ENCODE peak calls at places on chromosomes 13 and 19, in four cellular contexts. I is GM12878, L is A549, W is K562. Q is an unnamed sample. For H3K4me1, the result is how much of the 10 kb centered on the place peaks cover.

GRCh38 chr19:45098521-45099464 is 5.8 kb downstream of the PPP1R37 start:
- DNase-seq in L (no peak), I (no peak), W (no peak), Q (peak)

GRCh38 chr19:57559008-57559403 is 657 bp downstream of the ZNF550 start:
- DNase-seq in W (peak), L (peak), I (no peak), Q (no peak)

GRCh38 chr13:71460179-71460578 is 406.8 kb downstream of the DACH1 start:
- DNase-seq in L (no peak), I (no peak), W (no peak), Q (no peak)

GRCh38 chr13:83498486-83499190 is 383.6 kb downstream of the SLITRK1 start:
- DNase-seq in W (no peak), I (no peak), L (peak), Q (peak)

GRCh38 chr13:68369739-68370138 is 1139.6 kb upstream of the PCDH9 start:
- DNase-seq in W (no peak), L (peak), I (no peak), Q (no peak)

GRCh38 chr19:48899781-48900476 is at the start of gene NUCB1:
- DNase-seq in I (peak), W (peak), L (peak), Q (peak)

GRCh38 chr19:29674374-29675119 is 9.3 kb downstream of the PLEKHF1 start:
- DNase-seq in W (no peak), L (no peak), I (no peak), Q (no peak)

GRCh38 chr13:42396501-42396900 is 124.5 kb downstream of the AKAP11 start:
- DNase-seq in W (no peak), L (no peak), I (no peak), Q (no peak)

GRCh38 chr13:82447452-82448030 is 1434.7 kb downstream of the SLITRK1 start:
- DNase-seq in W (no peak), I (no peak), L (no peak), Q (no peak)

GRCh38 chr19:42114412-42114811 is 17.8 kb downstream of the POU2F2 start:
- DNase-seq in W (no peak), I (peak), L (no peak), Q (no peak)

GRCh38 chr19:47350599-47350998 is 1.5 kb downstream of the DHX34 start:
- DNase-seq in L (no peak), I (no peak), W (no peak), Q (no peak)

GRCh38 chr19:8445488-8446001 is 770 bp downstream of the HNRNPM start:
- DNase-seq in L (no peak), I (no peak), W (peak), Q (no peak)

GRCh38 chr13:33642374-33643065 is 175.4 kb upstream of the RFC3 start:
- DNase-seq in L (peak), I (no peak), W (no peak), Q (peak)

GRCh38 chr13:42246541-42246940 is 25.4 kb upstream of the AKAP11 start:
- DNase-seq in W (peak), I (no peak), L (no peak), Q (no peak)

GRCh38 chr19:10852098-10852800 is 4.0 kb downstream of the C19orf38 start:
- DNase-seq in L (no peak), W (no peak), I (no peak), Q (peak)

GRCh38 chr13:63774133-63774532 is 2358.5 kb upstream of the PCDH20 start:
- DNase-seq in W (no peak), I (no peak), L (no peak), Q (no peak)

GRCh38 chr13:49655906-49656305 is 27.6 kb downstream of the ARL11 start:
- DNase-seq in W (no peak), I (no peak), L (no peak), Q (peak)

GRCh38 chr19:19342086-19343015 is 21.7 kb downstream of the MAU2 start:
- DNase-seq in W (peak), I (no peak), L (peak), Q (peak)

GRCh38 chr13:35926859-35927530 is 204.2 kb downstream of the DCLK1 start:
- DNase-seq in I (no peak), W (no peak), L (no peak), Q (peak)

GRCh38 chr13:44790289-44790688 is 199.0 kb downstream of the NUFIP1 start:
- DNase-seq in W (no peak), I (no peak), L (no peak), Q (no peak)

GRCh38 chr13:77741587-77741972 is 44.1 kb downstream of the SLAIN1 start:
- DNase-seq in W (no peak), L (no peak), I (no peak), Q (no peak)

GRCh38 chr13:57996717-57997116 is 365.2 kb downstream of the PCDH17 start:
- DNase-seq in L (no peak), I (no peak), W (no peak), Q (no peak)

GRCh38 chr19:52343548-52343947 is 7.5 kb downstream of the ZNF610 start:
- DNase-seq in L (no peak), I (no peak), W (peak), Q (peak)

GRCh38 chr13:50215389-50215788 is 200.1 kb downstream of the KCNRG start:
- DNase-seq in W (no peak), L (no peak), I (no peak), Q (no peak)

GRCh38 chr19:39275578-39275977 is 7.4 kb downstream of the IFNL2 start:
- DNase-seq in L (no peak), W (no peak), I (no peak), Q (no peak)

GRCh38 chr19:2391118-2391725 is 31.2 kb downstream of the TMPRSS9 start:
- DNase-seq in W (peak), L (peak), I (peak), Q (peak)

GRCh38 chr19:33796164-33797100 is at the start of gene KCTD15:
- DNase-seq in I (no peak), W (peak), L (no peak), Q (peak)

GRCh38 chr13:78129850-78130249 is 211.2 kb upstream of the EDNRB start:
- DNase-seq in L (no peak), I (no peak), W (no peak), Q (no peak)

GRCh38 chr13:101942038-101942437 is 459.8 kb downstream of the FGF14 start:
- DNase-seq in L (peak), W (no peak), I (no peak), Q (peak)
- TF ChIP-seq ELK1 in L (no peak), W (no peak), I (no peak), Q (no peak)

GRCh38 chr19:16375157-16375935 is 50.7 kb downstream of the KLF2 start:
- DNase-seq in I (no peak), L (no peak), W (no peak), Q (no peak)
- H3K4me1 ChIP-seq in I (under half), L (under half), W (under half), Q (under half)

DNA sequence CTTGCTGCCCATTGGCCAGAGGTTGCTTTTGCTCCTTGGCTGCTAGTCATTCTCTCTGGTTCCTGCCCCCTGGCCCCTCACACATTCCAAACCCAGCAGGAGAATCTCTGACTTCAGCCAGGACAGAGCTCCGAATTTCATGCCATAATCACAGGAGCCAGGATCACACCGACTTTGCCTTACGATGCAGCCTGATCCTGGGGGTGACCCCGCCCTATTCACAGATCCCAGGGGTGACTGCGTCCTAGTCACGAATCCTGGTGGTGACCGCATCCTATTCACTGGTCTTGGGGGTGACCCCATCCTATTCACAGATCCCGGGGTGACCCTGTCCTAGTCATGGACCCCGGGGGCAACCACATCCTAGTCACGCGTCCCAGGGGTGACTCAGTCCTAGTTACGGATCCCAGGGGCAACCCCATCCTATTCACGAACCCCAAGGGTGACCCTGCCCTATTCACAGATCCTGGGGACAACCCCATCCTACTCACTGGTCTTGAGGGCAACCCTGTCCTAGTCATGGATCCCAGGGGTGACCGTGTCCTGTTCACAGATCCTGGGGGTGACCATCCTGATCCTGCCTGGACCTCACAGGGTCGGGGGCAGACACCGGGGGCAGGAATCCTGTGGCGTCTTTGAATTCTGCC is 7.4 kb upstream of the TEX29 start:
- DNase-seq in I (no peak), W (no peak), L (no peak), Q (no peak)
- TF ChIP-seq ELK1 in I (no peak), W (no peak), L (no peak), Q (no peak)

GRCh38 chr13:108777421-108778420 is 148.3 kb downstream of the MYO16 start:
- DNase-seq in I (no peak), W (no peak), L (peak), Q (peak)
- H3K4me1 ChIP-seq in I (under half), W (under half), L (under half), Q (under half)

DNA sequence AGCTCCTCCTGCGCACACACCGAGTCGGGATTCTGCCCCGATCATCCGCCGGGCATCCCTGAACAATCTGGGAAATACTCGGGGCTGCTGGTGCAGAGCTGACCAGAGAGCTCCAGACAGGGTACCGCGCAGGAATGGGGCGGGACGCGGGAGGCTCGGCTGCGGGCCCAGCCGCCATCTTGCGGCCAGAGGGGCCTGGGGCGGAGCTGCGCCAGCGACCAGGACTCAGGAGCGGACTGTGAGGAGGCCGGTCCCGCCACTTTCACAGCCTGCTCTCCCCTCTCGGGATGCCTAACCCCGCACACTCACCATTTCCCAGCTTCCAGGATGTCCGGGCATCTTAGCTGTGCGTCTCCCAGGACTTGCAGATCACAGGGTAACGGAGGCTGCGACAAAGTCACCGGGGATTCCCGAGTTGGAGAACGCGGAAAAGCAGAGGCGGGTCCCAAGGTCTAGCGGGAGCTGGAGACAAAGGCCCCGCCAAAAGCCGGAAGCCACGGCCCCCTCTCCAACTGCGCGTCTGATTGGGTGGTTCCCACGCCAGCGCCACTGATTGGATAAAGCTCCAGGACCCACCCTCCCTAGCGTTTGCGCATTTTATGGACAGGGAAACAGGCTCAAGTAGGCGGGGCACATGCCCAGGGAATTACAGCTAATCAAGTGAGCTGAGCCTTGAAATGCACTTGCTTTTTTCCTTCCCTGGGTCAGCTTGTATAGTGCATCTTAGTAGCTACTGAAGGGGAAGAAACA is 15.8 kb upstream of the ZNF43 start:
- DNase-seq in I (no peak), W (peak), L (peak), Q (peak)
- TF ChIP-seq ELK1 in I (no peak), W (no peak), L (no peak), Q (no peak)

DNA sequence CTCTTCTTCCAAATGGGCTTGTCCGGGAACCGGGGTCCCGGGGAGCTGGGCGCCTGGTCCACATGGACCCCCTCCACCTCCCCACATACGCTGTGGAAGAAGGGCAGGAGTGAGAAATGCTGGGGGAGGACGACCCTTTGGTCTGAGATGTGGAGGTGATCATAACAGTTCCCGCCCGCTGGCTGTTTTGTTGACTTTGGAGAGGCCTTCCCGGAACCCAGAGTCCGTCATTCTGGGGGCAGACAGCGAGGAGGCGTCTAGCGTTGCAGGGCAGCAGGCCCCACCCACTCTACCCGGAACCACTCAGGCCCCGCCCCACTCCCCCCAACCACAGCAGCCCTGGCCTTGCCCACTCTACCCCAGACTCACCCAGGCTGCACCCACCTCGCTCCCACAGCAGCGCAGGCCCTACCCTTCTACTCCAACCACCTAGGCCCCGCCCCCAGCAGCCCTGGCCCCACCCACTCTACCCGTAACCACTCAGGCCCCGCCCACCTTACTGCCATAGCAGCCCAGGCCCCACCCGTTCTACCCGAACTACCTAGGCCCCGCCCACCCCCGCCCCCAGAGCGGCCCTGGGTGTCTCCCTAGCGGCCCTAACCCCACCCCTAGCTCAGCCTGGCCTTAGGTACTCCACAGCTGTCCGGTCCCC is 7.1 kb downstream of the GPR108 start:
- DNase-seq in L (peak), I (no peak), W (peak), Q (no peak)
- H3K4me1 ChIP-seq in L (under half), I (under half), W (under half), Q (under half)

DNA sequence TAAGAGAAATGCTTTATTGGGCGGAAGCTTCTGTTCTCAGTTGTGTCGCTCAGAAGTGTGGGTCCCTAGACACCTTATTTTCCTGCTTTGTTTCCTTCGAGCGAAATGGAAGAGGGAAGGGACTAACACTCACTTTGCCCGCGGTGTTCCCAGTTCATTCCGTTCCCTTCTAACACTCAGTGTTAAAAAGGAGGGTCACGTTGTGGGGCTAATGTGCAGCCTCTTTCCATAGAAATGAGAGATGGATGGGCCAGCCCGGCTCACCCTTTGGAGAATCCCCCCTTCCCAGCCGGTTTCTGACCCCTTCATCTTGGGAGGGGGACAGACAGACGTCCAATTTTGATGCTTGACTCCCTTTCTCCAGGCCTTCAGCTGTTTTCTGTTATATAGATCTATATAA is 2.3 kb downstream of the ATP11A start:
- DNase-seq in L (no peak), I (no peak), W (no peak), Q (no peak)
- TF ChIP-seq ELK1 in L (no peak), I (no peak), W (no peak), Q (no peak)

Q was measured in IMR-90.